ENCODE peak calls at places on chromosomes 7 and 10, in nine cellular contexts. X, R, D, J, O, B, E, V and L are unnamed samples.

GRCh38 chr7:128790297-128791037 is 1.3 kb upstream of the CCDC136 start:
- DNase-seq in B (no peak), E (no peak), D (no peak), X (peak), R (peak), V (no peak), J (no peak), O (peak), L (no peak)

GRCh38 chr10:90920986-90921643 is at the start of gene ANKRD1:
- DNase-seq in J (peak), B (peak), R (no peak), X (no peak), D (no peak), E (no peak), V (peak), O (no peak), L (peak)

GRCh38 chr7:120985839-120986238 is 2.7 kb upstream of the CPED1 start:
- DNase-seq in O (no peak), X (no peak), D (no peak), R (no peak), J (no peak), V (no peak), E (no peak), B (no peak), L (no peak)

GRCh38 chr7:103499976-103500375 is 54.0 kb upstream of the SLC26A5 start:
- DNase-seq in O (no peak), X (no peak), J (no peak), E (no peak), R (no peak), V (no peak), D (no peak), B (peak), L (no peak)

GRCh38 chr10:42812028-42812427 is 29.4 kb downstream of the BMS1 start:
- DNase-seq in X (no peak), B (no peak), D (no peak), E (no peak), V (no peak), O (no peak), R (no peak), J (no peak), L (no peak)

GRCh38 chr10:42989481-42989921 is 87.4 kb upstream of the RET start:
- DNase-seq in B (no peak), D (no peak), X (peak), E (no peak), R (no peak), V (no peak), J (no peak), O (no peak), L (no peak)

GRCh38 chr7:95478139-95479037 is 7.4 kb upstream of the ASB4 start:
- DNase-seq in B (peak), V (peak), J (peak), O (no peak), D (no peak), X (no peak), E (no peak), R (peak), L (peak)

GRCh38 chr10:114801411-114801813 is 20.2 kb upstream of the FHIP2A start:
- DNase-seq in B (no peak), D (no peak), O (peak), J (no peak), R (no peak), X (peak), V (no peak), E (no peak), L (no peak)

GRCh38 chr10:856405-857157 is 74.9 kb downstream of the LARP4B start:
- DNase-seq in J (no peak), D (no peak), E (no peak), R (no peak), B (no peak), X (no peak), V (no peak), O (no peak), L (no peak)

GRCh38 chr7:30750574-30751256 is 1.2 kb upstream of the INMT start:
- DNase-seq in D (no peak), O (no peak), J (no peak), B (no peak), R (no peak), V (no peak), X (no peak), E (no peak), L (no peak)

GRCh38 chr7:144384555-144385245 is 18.8 kb downstream of the NOBOX start:
- DNase-seq in E (no peak), O (no peak), R (no peak), B (peak), V (no peak), D (no peak), J (peak), X (no peak), L (no peak)

GRCh38 chr10:102678842-102679289 is 34.6 kb downstream of the TRIM8 start:
- DNase-seq in D (no peak), E (no peak), R (peak), X (no peak), B (peak), V (peak), J (peak), O (peak), L (peak)

GRCh38 chr7:150983893-150984368 is 5.8 kb upstream of the KCNH2 start:
- DNase-seq in E (no peak), B (peak), R (peak), V (no peak), D (no peak), X (no peak), J (peak), O (peak), L (peak)

GRCh38 chr10:132468201-132468600 is 69.4 kb upstream of the INPP5A start:
- DNase-seq in D (no peak), X (no peak), O (no peak), J (no peak), V (no peak), E (no peak), B (no peak), R (peak), L (no peak)

GRCh38 chr7:16773884-16774283 is 20.3 kb downstream of the TSPAN13 start:
- DNase-seq in J (no peak), R (no peak), V (no peak), X (no peak), B (no peak), E (no peak), O (no peak), D (no peak), L (no peak)

GRCh38 chr7:621572-622285 is 102.1 kb upstream of the PDGFA start:
- DNase-seq in V (no peak), O (no peak), B (no peak), E (no peak), R (no peak), D (no peak), X (no peak), J (no peak), L (no peak)

GRCh38 chr10:82938331-82938730 is 1063.3 kb downstream of the NRG3 start:
- DNase-seq in X (no peak), B (no peak), R (no peak), D (no peak), O (no peak), J (no peak), V (no peak), E (no peak), L (no peak)

GRCh38 chr7:143003393-143004051 is 23.4 kb downstream of the OR9A2 start:
- DNase-seq in X (peak), O (peak), E (no peak), V (no peak), J (peak), D (no peak), B (peak), R (peak), L (peak)

GRCh38 chr7:38535013-38535412 is 96.2 kb downstream of the AMPH start:
- DNase-seq in O (no peak), V (no peak), J (no peak), E (no peak), R (no peak), B (no peak), X (no peak), D (no peak), L (no peak)

GRCh38 chr7:78734626-78735025 is 718.8 kb downstream of the MAGI2 start:
- DNase-seq in R (no peak), O (no peak), D (no peak), E (no peak), J (no peak), B (peak), V (no peak), X (no peak), L (no peak)

GRCh38 chr7:50656141-50656895 is 91.1 kb upstream of the DDC start:
- DNase-seq in D (no peak), B (no peak), X (no peak), J (no peak), V (no peak), R (no peak), O (no peak), E (no peak), L (no peak)

GRCh38 chr10:48287417-48288391 is 13.2 kb upstream of the FRMPD2 start:
- DNase-seq in J (no peak), X (no peak), O (no peak), R (no peak), B (no peak), D (no peak), V (no peak), E (no peak), L (no peak)

GRCh38 chr7:142785841-142786250 is 15.1 kb downstream of the PRSS2 start:
- DNase-seq in B (no peak), D (no peak), V (no peak), R (no peak), X (peak), E (peak), J (no peak), O (no peak), L (no peak)

GRCh38 chr10:61616611-61617010 is 46.1 kb upstream of the CABCOCO1 start:
- DNase-seq in R (no peak), D (no peak), B (no peak), V (no peak), J (no peak), O (no peak), E (no peak), X (no peak), L (no peak)

GRCh38 chr10:96222441-96222840 is 48.9 kb downstream of the BLNK start:
- DNase-seq in B (no peak), D (no peak), J (no peak), O (no peak), R (no peak), X (no peak), E (no peak), V (peak), L (no peak)

GRCh38 chr10:117455346-117455745 is 80.1 kb upstream of the PDZD8 start:
- DNase-seq in D (no peak), O (no peak), B (no peak), E (no peak), X (no peak), J (no peak), V (no peak), R (no peak), L (no peak)

GRCh38 chr10:119207713-119208552 is 562 bp downstream of the GRK5 start:
- DNase-seq in J (peak), E (no peak), O (peak), R (peak), B (peak), D (no peak), X (peak), V (no peak), L (peak)

GRCh38 chr7:55553087-55553345 is 19.3 kb downstream of the VOPP1 start:
- DNase-seq in R (no peak), E (no peak), O (no peak), D (no peak), X (no peak), V (no peak), B (no peak), J (no peak), L (no peak)

GRCh38 chr10:4329237-4329636 is 496.8 kb upstream of the AKR1E2 start:
- DNase-seq in X (no peak), R (no peak), D (no peak), E (no peak), V (no peak), B (no peak), J (no peak), O (no peak), L (no peak)

GRCh38 chr10:122159159-122159970 is 111.7 kb upstream of the BTBD16 start:
- DNase-seq in R (no peak), X (no peak), B (no peak), J (no peak), E (no peak), O (no peak), V (no peak), D (no peak), L (no peak)